ENCODE peak calls at places on chromosome 13, in seven cellular contexts. A, P, U, Z, F, N and C are unnamed samples.

GRCh38 chr13:85693889-85694511 is 105.2 kb downstream of the SLITRK6 start:
- DNase-seq in P (no peak), Z (no peak), N (no peak), A (peak), U (no peak), F (no peak), C (no peak)

GRCh38 chr13:33692531-33692930 is 125.4 kb upstream of the RFC3 start:
- DNase-seq in A (no peak), Z (no peak), N (no peak), P (no peak), F (no peak), U (no peak), C (no peak)

GRCh38 chr13:69935043-69935442 is 172.6 kb upstream of the ATXN8OS start:
- DNase-seq in U (no peak), Z (no peak), N (no peak), P (no peak), F (no peak), A (no peak), C (no peak)

GRCh38 chr13:100881291-100881864 is 206.8 kb upstream of the TMTC4 start:
- DNase-seq in N (no peak), F (no peak), P (no peak), U (no peak), Z (no peak), A (no peak), C (no peak)

GRCh38 chr13:97109841-97110492 is 112.2 kb upstream of the MBNL2 start:
- DNase-seq in Z (peak), N (peak), P (peak), A (peak), U (peak), F (peak), C (peak)

GRCh38 chr13:35255241-35255640 is 221.2 kb downstream of the MAB21L1 start:
- DNase-seq in N (no peak), P (no peak), F (no peak), Z (no peak), A (no peak), U (no peak), C (no peak)

GRCh38 chr13:88153353-88153752 is 482.2 kb downstream of the SLITRK5 start:
- DNase-seq in Z (no peak), P (no peak), F (no peak), A (no peak), U (no peak), N (no peak), C (no peak)

GRCh38 chr13:50466554-50466953 is 376.9 kb downstream of the DLEU7 start:
- DNase-seq in Z (no peak), N (no peak), U (no peak), P (no peak), A (no peak), F (no peak), C (no peak)

GRCh38 chr13:21813110-21813509 is 142.2 kb downstream of the FGF9 start:
- DNase-seq in A (no peak), U (no peak), Z (no peak), N (no peak), P (no peak), F (no peak), C (no peak)

GRCh38 chr13:95367309-95367843 is 66.1 kb upstream of the ABCC4 start:
- DNase-seq in U (no peak), N (no peak), F (no peak), A (no peak), Z (no peak), P (no peak), C (no peak)

GRCh38 chr13:43516401-43516826 is 270.4 kb downstream of the ENOX1 start:
- DNase-seq in Z (no peak), N (no peak), A (peak), P (no peak), U (no peak), F (no peak), C (no peak)

GRCh38 chr13:48749144-48749543 is 95.4 kb downstream of the CYSLTR2 start:
- DNase-seq in Z (no peak), P (no peak), A (peak), F (no peak), N (no peak), U (no peak), C (no peak)

GRCh38 chr13:43008591-43008990 is 14.8 kb upstream of the DNAJC15 start:
- DNase-seq in A (no peak), Z (no peak), U (no peak), N (no peak), P (no peak), F (no peak), C (no peak)

GRCh38 chr13:95411641-95412040 is 110.4 kb upstream of the ABCC4 start:
- DNase-seq in N (no peak), Z (no peak), F (no peak), U (no peak), A (peak), P (no peak), C (no peak)

GRCh38 chr13:20658451-20658850 is 45.0 kb upstream of the IL17D start:
- DNase-seq in Z (no peak), P (no peak), A (no peak), U (no peak), N (no peak), F (no peak), C (no peak)

GRCh38 chr13:51585696-51586095 is 1.4 kb downstream of the WDFY2 start:
- DNase-seq in P (no peak), Z (no peak), U (no peak), F (no peak), A (no peak), N (no peak), C (no peak)

GRCh38 chr13:35830850-35831450 is 300.2 kb downstream of the DCLK1 start:
- DNase-seq in A (no peak), N (no peak), P (no peak), U (no peak), Z (no peak), F (no peak), C (no peak)

GRCh38 chr13:98622926-98623325 is 46.0 kb upstream of the STK24 start:
- DNase-seq in Z (no peak), A (no peak), U (no peak), F (peak), P (no peak), N (no peak), C (no peak)

GRCh38 chr13:67515895-67516294 is 285.8 kb upstream of the PCDH9 start:
- DNase-seq in N (no peak), P (no peak), F (no peak), U (no peak), Z (no peak), A (peak), C (no peak)

GRCh38 chr13:35549481-35549880 is 73.0 kb upstream of the MAB21L1 start:
- DNase-seq in A (peak), P (no peak), U (no peak), Z (no peak), F (no peak), N (no peak), C (peak)

GRCh38 chr13:55602784-55603183 is 1537.9 kb upstream of the PRR20A start:
- DNase-seq in U (no peak), P (no peak), Z (no peak), N (no peak), F (no peak), A (no peak), C (no peak)

GRCh38 chr13:81133066-81133465 is 792.1 kb upstream of the SPRY2 start:
- DNase-seq in F (no peak), N (no peak), P (no peak), U (no peak), A (peak), Z (no peak), C (no peak)

GRCh38 chr13:20182231-20182846 is 10.4 kb downstream of the GJB2 start:
- DNase-seq in P (peak), N (no peak), U (peak), F (peak), Z (no peak), A (peak), C (no peak)

GRCh38 chr13:21826214-21827015 is 155.5 kb downstream of the FGF9 start:
- DNase-seq in U (no peak), Z (no peak), P (no peak), F (no peak), A (no peak), N (no peak), C (no peak)

GRCh38 chr13:74047925-74048324 is 86.3 kb downstream of the KLF12 start:
- DNase-seq in U (no peak), A (no peak), N (no peak), Z (peak), F (no peak), P (no peak), C (no peak)

GRCh38 chr13:113544896-113545295 is 39.7 kb upstream of the TFDP1 start:
- DNase-seq in P (no peak), A (no peak), Z (no peak), U (no peak), N (no peak), F (no peak), C (no peak)

GRCh38 chr13:98438246-98439135 is 138.4 kb downstream of the STK24 start:
- DNase-seq in U (no peak), F (no peak), Z (no peak), A (no peak), P (no peak), N (no peak), C (no peak)

GRCh38 chr13:71249031-71249430 is 618.0 kb downstream of the DACH1 start:
- DNase-seq in F (no peak), Z (no peak), P (no peak), A (no peak), U (no peak), N (no peak), C (no peak)

GRCh38 chr13:65940720-65941119 is 1289.4 kb downstream of the PCDH9 start:
- DNase-seq in F (no peak), A (no peak), U (no peak), P (peak), N (no peak), Z (no peak), C (no peak)

GRCh38 chr13:66560991-66561390 is 669.1 kb downstream of the PCDH9 start:
- DNase-seq in Z (no peak), A (no peak), F (no peak), U (no peak), P (no peak), N (no peak), C (no peak)

GRCh38 chr13:51978836-51979556 is 32.3 kb downstream of the ATP7B start:
- DNase-seq in A (peak), N (no peak), U (no peak), Z (peak), F (no peak), P (no peak), C (no peak)

GRCh38 chr13:70188567-70188966 is 80.3 kb upstream of the KLHL1 start:
- DNase-seq in Z (no peak), N (no peak), A (no peak), P (no peak), U (no peak), F (no peak), C (no peak)

GRCh38 chr13:101552797-101553196 is 100.3 kb downstream of the ITGBL1 start:
- DNase-seq in U (no peak), F (no peak), P (no peak), A (peak), Z (no peak), N (no peak), C (no peak)

GRCh38 chr13:27375686-27376326 is 48.6 kb upstream of the GTF3A start:
- DNase-seq in N (peak), P (peak), Z (peak), U (peak), F (peak), A (peak), C (no peak)

GRCh38 chr13:26872444-26873173 is 112.0 kb upstream of the GPR12 start:
- DNase-seq in Z (peak), A (peak), N (no peak), F (peak), U (peak), P (peak), C (peak)

GRCh38 chr13:51769455-51770127 is 34.4 kb downstream of the DHRS12 start:
- DNase-seq in U (no peak), A (no peak), P (no peak), N (no peak), F (no peak), Z (no peak), C (no peak)

GRCh38 chr13:102250448-102250847 is 151.4 kb downstream of the FGF14 start:
- DNase-seq in A (no peak), F (no peak), N (no peak), Z (no peak), P (no peak), U (no peak), C (no peak)